ENCODE peak calls at places on chromosomes 13 and 19, in five cellular contexts. C is ovary, Y is brain microvascular endothelial cell, V is astrocyte, J is astrocyte of the spinal cord. M is an unnamed sample.

GRCh38 chr13:89267734-89268133 is 1596.6 kb downstream of the SLITRK5 start:
- DNase-seq in C (no peak), Y (no peak), V (peak), J (peak), M (no peak)

GRCh38 chr13:83332751-83333150 is 549.5 kb downstream of the SLITRK1 start:
- DNase-seq in C (no peak), Y (no peak), V (no peak), J (no peak), M (no peak)

GRCh38 chr19:34577531-34578101 is 96.1 kb downstream of the WTIP start:
- DNase-seq in C (no peak), Y (no peak), V (no peak), J (no peak), M (no peak)

GRCh38 chr19:19407640-19407933 is 2.1 kb downstream of the GATAD2A start:
- DNase-seq in C (no peak), Y (no peak), V (no peak), J (no peak), M (no peak)

GRCh38 chr19:1267441-1268391 is 1.4 kb upstream of the CIRBP start:
- DNase-seq in C (no peak), Y (no peak), V (no peak), J (peak), M (no peak)

GRCh38 chr13:97367016-97367415 is 67.0 kb upstream of the RAP2A start:
- DNase-seq in C (no peak), Y (peak), V (peak), J (peak), M (no peak)

GRCh38 chr13:113001251-113002140 is 32.5 kb downstream of the MCF2L start:
- DNase-seq in C (no peak), Y (peak), V (peak), J (peak), M (peak)

GRCh38 chr13:112638157-112638750 is 50.3 kb upstream of the TUBGCP3 start:
- DNase-seq in C (no peak), Y (no peak), V (no peak), J (no peak), M (no peak)

GRCh38 chr19:46341937-46342336 is 5.0 kb upstream of the PPP5C start:
- DNase-seq in C (no peak), Y (no peak), V (no peak), J (no peak), M (no peak)

GRCh38 chr13:108779308-108779707 is 149.9 kb downstream of the MYO16 start:
- DNase-seq in C (no peak), Y (no peak), V (no peak), J (no peak), M (no peak)

GRCh38 chr19:17513801-17514200 is 2.4 kb downstream of the PGLS start:
- DNase-seq in C (no peak), Y (no peak), V (peak), J (no peak), M (no peak)

GRCh38 chr13:36345438-36346221 is 564 bp downstream of the SPART start:
- DNase-seq in C (peak), Y (peak), V (peak), J (peak), M (no peak)

GRCh38 chr19:57830071-57830602 is at the start of gene ZNF587B:
- DNase-seq in C (peak), Y (peak), V (peak), J (peak), M (no peak)

GRCh38 chr13:113452942-113453901 is at the start of gene ADPRHL1:
- DNase-seq in C (no peak), Y (no peak), V (no peak), J (no peak), M (no peak)

GRCh38 chr13:72737033-72737432 is 9.3 kb downstream of the BORA start:
- DNase-seq in C (no peak), Y (no peak), V (no peak), J (no peak), M (no peak)

GRCh38 chr13:99000137-99000536 is 22.3 kb upstream of the DOCK9 start:
- DNase-seq in C (no peak), Y (no peak), V (no peak), J (no peak), M (no peak)

GRCh38 chr19:47156861-47157454 is 26.3 kb downstream of the SAE1 start:
- DNase-seq in C (no peak), Y (no peak), V (peak), J (peak), M (no peak)

GRCh38 chr13:71770710-71771109 is 96.3 kb downstream of the DACH1 start:
- DNase-seq in C (no peak), Y (no peak), V (no peak), J (no peak), M (no peak)

GRCh38 chr19:35498984-35499383 is 8.7 kb upstream of the KRTDAP start:
- DNase-seq in C (no peak), Y (no peak), V (no peak), J (no peak), M (no peak)

GRCh38 chr13:66210677-66211076 is 1019.5 kb downstream of the PCDH9 start:
- DNase-seq in C (no peak), Y (peak), V (peak), J (peak), M (no peak)

GRCh38 chr19:52778811-52779210 is 7.8 kb downstream of the ZNF600 start:
- DNase-seq in C (no peak), Y (peak), V (no peak), J (no peak), M (no peak)

GRCh38 chr19:3163230-3163886 is 15.2 kb upstream of the S1PR4 start:
- DNase-seq in C (peak), Y (peak), V (no peak), J (peak), M (no peak)

GRCh38 chr19:35213678-35214632 is 14.6 kb downstream of the FAM187B start:
- DNase-seq in C (peak), Y (peak), V (peak), J (peak), M (peak)

GRCh38 chr13:18714889-18715288 is 466.7 kb downstream of the TUBA3C start:
- DNase-seq in C (no peak), Y (no peak), V (no peak), J (no peak), M (no peak)

GRCh38 chr13:59641261-59641660 is 522.5 kb downstream of the DIAPH3 start:
- DNase-seq in C (no peak), Y (no peak), V (no peak), J (no peak), M (no peak)

GRCh38 chr13:51663980-51664957 is 80.0 kb downstream of the WDFY2 start:
- DNase-seq in C (no peak), Y (no peak), V (no peak), J (no peak), M (no peak)

GRCh38 chr13:25281937-25282332 is 5.4 kb downstream of the MTMR6 start:
- DNase-seq in C (no peak), Y (no peak), V (no peak), J (no peak), M (no peak)

GRCh38 chr19:4389064-4389375 is 11.3 kb downstream of the SH3GL1 start:
- DNase-seq in C (no peak), Y (no peak), V (no peak), J (no peak), M (no peak)

GRCh38 chr19:4390862-4391693 is 9.3 kb downstream of the SH3GL1 start:
- DNase-seq in C (no peak), Y (no peak), V (no peak), J (no peak), M (no peak)

GRCh38 chr19:4390017-4390861 is 10.1 kb downstream of the SH3GL1 start:
- DNase-seq in C (no peak), Y (no peak), V (no peak), J (peak), M (peak)

GRCh38 chr19:4388171-4389063 is 11.9 kb downstream of the SH3GL1 start:
- DNase-seq in C (no peak), Y (no peak), V (no peak), J (no peak), M (peak)

DNA sequence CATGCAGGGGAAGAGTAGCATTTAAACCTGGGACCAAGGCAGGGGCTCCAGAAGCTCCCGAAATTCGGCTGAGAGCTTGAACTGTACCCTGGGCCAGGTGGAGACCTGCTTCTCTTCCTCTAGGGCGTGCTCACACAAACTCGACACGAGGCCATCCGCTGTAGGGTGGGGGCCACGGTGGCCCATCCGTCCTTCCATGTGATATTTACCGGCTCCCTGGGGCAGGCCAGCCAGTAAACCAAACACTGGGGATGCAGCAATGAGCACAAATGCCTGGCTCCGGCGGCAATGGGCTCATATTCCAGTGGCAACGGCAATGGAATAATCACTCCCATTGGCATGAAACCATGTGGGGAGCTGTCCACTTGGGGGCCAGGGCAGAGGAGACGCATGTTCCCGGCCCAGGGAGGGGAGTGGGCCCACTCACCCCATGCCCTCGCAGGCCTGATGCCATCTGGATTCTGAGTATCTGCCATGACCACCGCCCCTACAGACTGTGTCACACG is 10.8 kb downstream of the SH3GL1 start:
- DNase-seq in C (no peak), Y (no peak), V (no peak), J (no peak), M (no peak)
- TF ChIP-seq CTCF in C (no peak), Y (no peak), V (no peak), J (no peak), M (no peak)

DNA sequence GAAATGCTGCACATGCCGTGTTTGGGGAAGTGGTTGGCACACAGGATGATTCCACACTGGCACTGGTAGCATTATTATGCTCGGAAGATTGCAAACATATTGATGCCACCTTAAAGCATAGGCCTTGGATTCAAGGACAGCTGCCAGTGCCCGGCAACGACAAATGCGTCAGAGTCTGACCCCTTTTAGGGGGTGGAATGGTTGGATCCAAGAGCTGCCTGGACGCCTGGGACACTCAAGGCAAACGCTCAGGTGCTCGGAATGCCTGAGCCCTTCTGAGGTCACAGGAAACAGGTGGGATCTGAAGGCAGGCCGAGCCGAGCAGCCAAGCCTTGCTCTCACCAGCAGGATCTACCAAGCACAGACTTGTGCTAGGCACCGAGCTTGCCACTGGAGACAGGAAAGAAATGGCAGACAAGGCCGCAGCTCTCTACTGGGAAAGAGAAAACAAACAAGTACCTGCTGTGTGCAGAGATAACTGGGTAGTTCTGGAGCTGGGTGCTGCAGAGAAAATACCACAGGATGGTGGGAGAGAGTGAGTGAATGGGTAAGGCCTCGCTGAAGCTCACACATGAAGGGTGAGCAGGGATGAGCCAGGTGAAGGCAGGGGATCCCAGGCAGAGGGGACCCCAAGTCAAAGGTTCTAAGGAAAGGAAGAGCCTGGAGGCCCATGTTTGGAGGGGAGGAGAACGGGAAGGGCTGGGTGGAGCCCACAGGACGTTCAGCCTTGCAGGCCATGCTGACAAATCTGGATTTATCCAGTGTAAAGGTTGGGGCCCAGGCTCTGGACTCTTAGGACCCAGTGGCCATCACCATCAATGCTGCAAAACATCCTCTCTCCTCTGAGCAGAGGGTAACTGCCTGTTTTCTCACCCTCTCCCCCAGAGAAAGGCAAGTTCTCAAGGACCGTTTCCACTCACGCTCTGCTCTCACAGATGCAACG is 9.2 kb downstream of the RANBP3 start:
- DNase-seq in C (no peak), Y (no peak), V (peak), J (no peak), M (no peak)
- H3K4me3 ChIP-seq in C (no peak), Y (no peak), V (no peak), J (no peak), M (no peak)

GRCh38 chr19:49801966-49802661 is 11.0 kb downstream of the FUZ start:
- DNase-seq in C (peak), Y (peak), V (peak), J (peak), M (no peak)
- TF ChIP-seq CTCF in C (peak), Y (peak), V (no peak), J (peak), M (peak)

GRCh38 chr19:9671654-9672053 is 3.2 kb downstream of the ZNF562 start:
- DNase-seq in C (no peak), Y (no peak), V (no peak), J (no peak), M (no peak)

GRCh38 chr19:9672893-9673292 is 2.0 kb downstream of the ZNF562 start:
- DNase-seq in C (no peak), Y (no peak), V (no peak), J (no peak), M (no peak)

GRCh38 chr19:9668544-9668943 is 6.4 kb downstream of the ZNF562 start:
- DNase-seq in C (no peak), Y (no peak), V (no peak), J (no peak), M (no peak)

DNA sequence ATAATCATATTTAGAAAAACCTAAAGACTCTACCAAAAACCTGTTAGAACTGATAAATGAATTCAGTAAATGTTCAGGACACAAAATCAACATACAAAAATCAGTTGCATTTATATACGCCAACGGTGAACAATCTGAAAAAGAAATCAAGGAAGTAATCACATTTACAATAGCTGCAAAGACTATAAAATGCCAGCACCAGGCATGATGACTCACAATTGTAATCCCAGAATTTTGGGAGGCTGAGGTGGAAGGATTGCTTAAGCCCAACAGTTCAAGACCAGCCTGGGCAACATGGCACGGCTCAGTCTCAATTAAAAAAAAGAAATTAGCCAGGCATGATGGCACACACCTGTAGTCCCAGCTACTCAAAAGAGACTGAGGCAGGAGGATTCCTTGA is 7.0 kb downstream of the ZNF562 start:
- DNase-seq in C (no peak), Y (no peak), V (no peak), J (no peak), M (no peak)
- H3K4me3 ChIP-seq in C (no peak), Y (no peak), V (no peak), J (no peak), M (no peak)

DNA sequence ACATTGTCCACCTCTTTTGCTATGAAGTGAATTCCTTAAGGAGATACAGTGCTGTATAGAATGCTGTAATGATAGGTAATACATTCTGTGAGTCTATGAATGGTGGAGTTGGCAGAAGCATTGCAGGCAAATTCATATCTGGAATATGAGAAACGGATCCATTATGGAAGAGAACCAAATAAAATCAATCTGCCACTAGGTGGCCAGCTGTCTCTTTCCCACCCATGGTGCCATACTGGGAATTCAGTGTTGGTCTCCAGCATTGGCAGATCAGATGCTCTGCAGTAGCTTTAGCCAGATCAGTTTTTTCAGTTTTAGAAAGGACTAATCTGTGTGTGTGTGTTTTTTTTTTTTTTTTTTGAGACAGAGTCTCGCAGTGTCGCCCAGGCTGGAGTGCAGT is 27.6 kb downstream of the DNAJC3 start:
- DNase-seq in C (no peak), Y (peak), V (no peak), J (no peak), M (no peak)
- TF ChIP-seq CTCF in C (no peak), Y (peak), V (peak), J (peak), M (peak)

DNA sequence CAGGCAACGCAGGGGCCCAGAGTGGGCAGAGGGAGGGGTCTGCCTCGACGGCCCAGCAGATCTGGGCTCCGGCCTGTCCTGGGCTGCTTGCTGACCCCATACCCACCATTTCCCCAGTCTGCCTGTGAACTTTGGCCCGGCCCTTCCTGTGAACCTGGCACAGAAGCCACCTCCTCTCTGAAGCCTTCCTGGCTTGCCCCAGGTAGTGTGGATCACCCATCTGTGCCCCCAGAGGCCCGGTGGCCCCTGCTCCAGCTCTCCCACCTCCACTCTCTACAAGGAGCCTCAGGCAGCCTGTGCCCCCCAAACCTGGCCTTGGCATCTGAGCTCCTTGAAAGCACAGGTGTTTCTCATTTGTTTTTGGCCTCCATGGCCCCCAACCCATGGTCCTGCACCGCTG is 15.7 kb downstream of the PLEKHF1 start:
- DNase-seq in C (no peak), Y (no peak), V (no peak), J (no peak), M (no peak)
- H3K4me3 ChIP-seq in C (no peak), Y (no peak), V (no peak), J (no peak), M (no peak)

DNA sequence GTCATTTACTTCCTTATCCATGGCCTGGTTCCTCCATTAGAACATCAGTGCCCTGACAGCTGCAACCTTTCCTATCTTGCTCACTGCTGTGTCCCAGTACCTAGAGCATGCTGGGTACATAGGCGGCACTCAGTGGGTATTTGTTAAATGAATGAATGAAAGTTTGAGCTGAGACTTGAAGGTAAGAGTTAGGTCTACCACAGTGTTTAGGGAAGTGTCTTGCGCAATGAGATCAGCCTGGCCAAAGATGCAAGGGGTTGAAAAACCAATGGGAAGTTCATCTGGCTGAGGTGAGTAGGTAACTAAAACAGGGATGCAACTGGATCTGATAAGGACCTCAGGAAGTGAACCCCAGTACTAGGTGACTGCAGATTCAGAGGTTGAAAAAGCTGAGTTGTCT is 24.7 kb downstream of the ZNF175 start:
- DNase-seq in C (no peak), Y (no peak), V (no peak), J (no peak), M (no peak)
- TF ChIP-seq CTCF in C (no peak), Y (no peak), V (no peak), J (no peak), M (no peak)

DNA sequence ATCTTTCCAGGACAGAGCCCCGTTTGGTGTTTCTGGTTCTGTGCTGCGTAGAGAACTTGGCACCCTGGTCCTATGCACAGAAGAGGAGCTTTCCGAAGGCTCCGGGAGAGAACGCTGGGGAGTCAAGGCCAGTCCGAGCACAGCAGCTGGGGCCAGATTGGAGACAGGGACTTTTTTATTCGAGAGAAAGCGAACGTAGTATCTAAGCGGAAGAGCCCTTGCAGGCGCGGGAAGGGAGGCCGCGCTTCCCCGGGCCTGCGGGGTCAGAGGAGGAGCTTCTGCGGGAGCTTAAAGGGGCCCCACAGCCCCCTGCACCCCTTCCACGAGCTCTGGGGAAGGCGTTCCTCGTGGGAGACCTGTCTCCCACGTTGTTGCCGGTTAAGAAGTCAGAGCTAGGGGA is 48.6 kb upstream of the ARHGEF7 start:
- DNase-seq in C (peak), Y (no peak), V (no peak), J (no peak), M (no peak)
- H3K4me3 ChIP-seq in C (no peak), Y (no peak), V (no peak), J (no peak), M (no peak)

GRCh38 chr13:19959141-19959830 is 759 bp downstream of the ZMYM2 start:
- DNase-seq in C (peak), Y (peak), V (peak), J (peak), M (no peak)

GRCh38 chr13:19957320-19958118 is 1.0 kb upstream of the ZMYM2 start:
- DNase-seq in C (peak), Y (peak), V (peak), J (peak), M (no peak)

GRCh38 chr13:19959831-19960672 is 1.5 kb downstream of the ZMYM2 start:
- DNase-seq in C (peak), Y (peak), V (peak), J (peak), M (peak)

GRCh38 chr13:19960673-19961015 is 2.1 kb downstream of the ZMYM2 start:
- DNase-seq in C (no peak), Y (no peak), V (no peak), J (no peak), M (no peak)

GRCh38 chr13:19958119-19959111 is at the start of gene ZMYM2:
- DNase-seq in C (peak), Y (peak), V (peak), J (peak), M (peak)
- TF ChIP-seq CTCF in C (no peak), Y (no peak), V (no peak), J (no peak), M (no peak)

M was measured in LNCaP clone FGC.